ENCODE peak calls at places on chromosome 1, in nine cellular contexts. One of them, this sample, is unnamed.
A peak's percentile ranks its signal among the peaks of the same experiment; 100 is the strongest.

GRCh38 chr1:246417152-246417812 is 89.8 kb downstream of the SMYD3 start:
- DNase-seq in central memory CD4-positive, alpha-beta T cell: no peak
- DNase-seq in HFF-Myc: peak; percentile 51
- DNase-seq in nephron progenitor cell: no peak
- DNase-seq in NCI-H345: no peak
- DNase-seq in fibroblast of lung: peak; percentile 87
- DNase-seq in ELR: peak; percentile 73
- DNase-seq in stomach: no peak
- DNase-seq in iPS-NIHi11: no peak
- DNase-seq in this sample: no peak

GRCh38 chr1:40122865-40123264 is 25.8 kb upstream of the PPT1 start:
- DNase-seq in central memory CD4-positive, alpha-beta T cell: no peak
- DNase-seq in HFF-Myc: no peak
- DNase-seq in nephron progenitor cell: no peak
- DNase-seq in NCI-H345: no peak
- DNase-seq in fibroblast of lung: no peak
- DNase-seq in ELR: no peak
- DNase-seq in stomach: no peak
- DNase-seq in iPS-NIHi11: no peak
- DNase-seq in this sample: no peak

GRCh38 chr1:156591432-156592157 is at the start of gene NAXE:
- DNase-seq in central memory CD4-positive, alpha-beta T cell: peak; percentile 60
- DNase-seq in HFF-Myc: no peak
- DNase-seq in nephron progenitor cell: peak; percentile 85
- DNase-seq in NCI-H345: peak; percentile 78
- DNase-seq in fibroblast of lung: peak; percentile 62
- DNase-seq in ELR: peak; percentile 80
- DNase-seq in stomach: peak; percentile 80
- DNase-seq in iPS-NIHi11: peak; percentile 94
- DNase-seq in this sample: peak; percentile 97

GRCh38 chr1:223512016-223512415 is 118.8 kb downstream of the CCDC185 start:
- DNase-seq in central memory CD4-positive, alpha-beta T cell: no peak
- DNase-seq in HFF-Myc: no peak
- DNase-seq in nephron progenitor cell: no peak
- DNase-seq in NCI-H345: no peak
- DNase-seq in fibroblast of lung: no peak
- DNase-seq in ELR: peak; percentile 15
- DNase-seq in stomach: no peak
- DNase-seq in iPS-NIHi11: no peak
- DNase-seq in this sample: no peak

GRCh38 chr1:156124557-156125483 is 10.3 kb downstream of the LMNA start:
- DNase-seq in central memory CD4-positive, alpha-beta T cell: peak; percentile 62
- DNase-seq in HFF-Myc: no peak
- DNase-seq in nephron progenitor cell: no peak
- DNase-seq in NCI-H345: no peak
- DNase-seq in fibroblast of lung: peak; percentile 29
- DNase-seq in ELR: no peak
- DNase-seq in stomach: no peak
- DNase-seq in iPS-NIHi11: no peak
- DNase-seq in this sample: no peak

GRCh38 chr1:26037904-26038303 is 8.0 kb downstream of the SLC30A2 start:
- DNase-seq in central memory CD4-positive, alpha-beta T cell: no peak
- DNase-seq in HFF-Myc: no peak
- DNase-seq in nephron progenitor cell: no peak
- DNase-seq in NCI-H345: no peak
- DNase-seq in fibroblast of lung: no peak
- DNase-seq in ELR: no peak
- DNase-seq in stomach: no peak
- DNase-seq in iPS-NIHi11: no peak
- DNase-seq in this sample: no peak

GRCh38 chr1:237091691-237092090 is 49.7 kb downstream of the RYR2 start:
- DNase-seq in central memory CD4-positive, alpha-beta T cell: no peak
- DNase-seq in HFF-Myc: no peak
- DNase-seq in nephron progenitor cell: no peak
- DNase-seq in NCI-H345: no peak
- DNase-seq in fibroblast of lung: no peak
- DNase-seq in ELR: no peak
- DNase-seq in stomach: no peak
- DNase-seq in iPS-NIHi11: no peak
- DNase-seq in this sample: no peak

GRCh38 chr1:41378999-41379740 is 17.9 kb downstream of the FOXO6 start:
- DNase-seq in central memory CD4-positive, alpha-beta T cell: no peak
- DNase-seq in HFF-Myc: no peak
- DNase-seq in nephron progenitor cell: no peak
- DNase-seq in NCI-H345: peak; percentile 52
- DNase-seq in fibroblast of lung: no peak
- DNase-seq in ELR: no peak
- DNase-seq in stomach: no peak
- DNase-seq in iPS-NIHi11: no peak
- DNase-seq in this sample: no peak

GRCh38 chr1:16073490-16074104 is at the start of gene FAM131C:
- DNase-seq in central memory CD4-positive, alpha-beta T cell: peak; percentile 28
- DNase-seq in HFF-Myc: no peak
- DNase-seq in nephron progenitor cell: peak; percentile 67
- DNase-seq in NCI-H345: peak; percentile 39
- DNase-seq in fibroblast of lung: no peak
- DNase-seq in ELR: peak; percentile 42
- DNase-seq in stomach: peak; percentile 52
- DNase-seq in iPS-NIHi11: peak; percentile 93
- DNase-seq in this sample: peak; percentile 91

GRCh38 chr1:213499444-213499843 is 448.4 kb downstream of the RPS6KC1 start:
- DNase-seq in central memory CD4-positive, alpha-beta T cell: no peak
- DNase-seq in HFF-Myc: no peak
- DNase-seq in nephron progenitor cell: no peak
- DNase-seq in NCI-H345: no peak
- DNase-seq in fibroblast of lung: no peak
- DNase-seq in ELR: no peak
- DNase-seq in stomach: no peak
- DNase-seq in iPS-NIHi11: no peak
- DNase-seq in this sample: no peak

GRCh38 chr1:235090406-235091069 is 38.1 kb downstream of the TOMM20 start:
- DNase-seq in central memory CD4-positive, alpha-beta T cell: no peak
- DNase-seq in HFF-Myc: no peak
- DNase-seq in nephron progenitor cell: peak; percentile 41
- DNase-seq in NCI-H345: no peak
- DNase-seq in fibroblast of lung: peak; percentile 80
- DNase-seq in ELR: no peak
- DNase-seq in stomach: no peak
- DNase-seq in iPS-NIHi11: peak; percentile 64
- DNase-seq in this sample: no peak

This sample was measured in D341Med.